ENCODE peak calls at places on chromosomes 12 and 14, in four cellular contexts. One of them, this sample, is unnamed.
A peak's percentile ranks its signal among the peaks of the same experiment; 100 is the strongest.

GRCh38 chr12:95637471-95638155 is 86.3 kb upstream of the USP44 start:
- DNase-seq in HT1080: no peak
- DNase-seq in HTR-8/SVneo: peak; percentile 51
- DNase-seq in nephron progenitor cell: no peak
- DNase-seq in this sample: peak; percentile 56

GRCh38 chr12:123113038-123113437 is 37.9 kb downstream of the PITPNM2 start:
- DNase-seq in HTR-8/SVneo: no peak
- DNase-seq in nephron progenitor cell: no peak
- DNase-seq in HT1080: no peak
- DNase-seq in this sample: no peak

GRCh38 chr12:92206596-92206995 is 61.0 kb upstream of the BTG1 start:
- DNase-seq in nephron progenitor cell: no peak
- DNase-seq in HTR-8/SVneo: no peak
- DNase-seq in HT1080: no peak
- DNase-seq in this sample: no peak

GRCh38 chr12:115771065-115771464 is 506.4 kb downstream of the MED13L start:
- DNase-seq in HT1080: no peak
- DNase-seq in nephron progenitor cell: peak; percentile 8
- DNase-seq in HTR-8/SVneo: no peak
- DNase-seq in this sample: no peak

GRCh38 chr14:45201908-45202307 is 51.1 kb downstream of the MIS18BP1 start:
- DNase-seq in HT1080: no peak
- DNase-seq in HTR-8/SVneo: peak; percentile 3
- DNase-seq in nephron progenitor cell: no peak
- DNase-seq in this sample: peak; percentile 6

GRCh38 chr14:22915886-22916521 is 2.9 kb downstream of the RBM23 start:
- DNase-seq in nephron progenitor cell: no peak
- DNase-seq in HT1080: no peak
- DNase-seq in HTR-8/SVneo: no peak
- DNase-seq in this sample: no peak

GRCh38 chr12:54988402-54989054 is 4.0 kb upstream of the TESPA1 start:
- DNase-seq in HT1080: no peak
- DNase-seq in nephron progenitor cell: no peak
- DNase-seq in HTR-8/SVneo: no peak
- DNase-seq in this sample: no peak

GRCh38 chr14:37142835-37143499 is 29.4 kb downstream of the SLC25A21 start:
- DNase-seq in nephron progenitor cell: no peak
- DNase-seq in HT1080: peak; percentile 72
- DNase-seq in HTR-8/SVneo: peak; percentile 41
- DNase-seq in this sample: peak; percentile 51

GRCh38 chr14:30108975-30109700 is 181.5 kb upstream of the PRKD1 start:
- DNase-seq in HTR-8/SVneo: no peak
- DNase-seq in HT1080: no peak
- DNase-seq in nephron progenitor cell: no peak
- DNase-seq in this sample: peak; percentile 6

GRCh38 chr14:60327447-60328331 is 78.7 kb downstream of the PPM1A start:
- DNase-seq in nephron progenitor cell: peak; percentile 41
- DNase-seq in HT1080: no peak
- DNase-seq in HTR-8/SVneo: no peak
- DNase-seq in this sample: no peak

GRCh38 chr12:51323317-51323960 is 535 bp downstream of the BIN2 start:
- DNase-seq in nephron progenitor cell: no peak
- DNase-seq in HTR-8/SVneo: no peak
- DNase-seq in HT1080: no peak
- DNase-seq in this sample: no peak

GRCh38 chr12:19707948-19708409 is 268.7 kb downstream of the AEBP2 start:
- DNase-seq in nephron progenitor cell: no peak
- DNase-seq in HT1080: peak; percentile 78
- DNase-seq in HTR-8/SVneo: no peak
- DNase-seq in this sample: no peak

GRCh38 chr12:118061876-118062791 is 1.2 kb upstream of the WSB2 start:
- DNase-seq in HT1080: peak; percentile 38
- DNase-seq in nephron progenitor cell: peak; percentile 35
- DNase-seq in HTR-8/SVneo: peak; percentile 45
- DNase-seq in this sample: peak; percentile 77

GRCh38 chr14:67999290-67999689 is 179.7 kb downstream of the RAD51B start:
- DNase-seq in nephron progenitor cell: no peak
- DNase-seq in HTR-8/SVneo: no peak
- DNase-seq in HT1080: peak; percentile 34
- DNase-seq in this sample: no peak

This sample was measured in hepatic stellate cell.